ENCODE peak calls at places on chromosomes 13 and 19, in nine cellular contexts. S, U, H, E, B, Z, M, J and I are unnamed samples.

GRCh38 chr13:62320129-62320724 is 904.6 kb upstream of the PCDH20 start:
- DNase-seq in H (peak; percentile 73), B (no peak), E (no peak), S (no peak), U (no peak), J (peak; percentile 76), Z (no peak), M (peak; percentile 7), I (no peak)

GRCh38 chr13:35512271-35512920 is 35.9 kb upstream of the MAB21L1 start:
- DNase-seq in Z (no peak), E (no peak), U (no peak), H (no peak), M (peak; percentile 95), B (no peak), J (no peak), S (no peak), I (peak; percentile 94)

GRCh38 chr19:29708553-29709439 is 6.3 kb downstream of the C19orf12 start:
- DNase-seq in S (no peak), M (no peak), Z (no peak), U (no peak), H (no peak), E (no peak), J (no peak), B (no peak), I (no peak)

GRCh38 chr19:5893907-5894703 is 9.5 kb downstream of the NDUFA11 start:
- DNase-seq in E (no peak), S (peak; percentile 84), B (no peak), Z (no peak), H (no peak), U (no peak), M (no peak), J (no peak), I (no peak)

GRCh38 chr13:29859971-29860370 is 9.6 kb upstream of the UBL3 start:
- DNase-seq in U (no peak), M (peak; percentile 89), B (peak; percentile 31), J (no peak), Z (no peak), H (no peak), S (no peak), E (no peak), I (peak; percentile 63)

GRCh38 chr13:53010374-53011105 is 18.1 kb upstream of the OLFM4 start:
- DNase-seq in B (no peak), J (no peak), E (no peak), H (no peak), Z (no peak), M (no peak), S (no peak), U (no peak), I (no peak)

GRCh38 chr13:57311009-57311586 is 144.1 kb downstream of the PRR20E start:
- DNase-seq in J (no peak), B (no peak), E (no peak), M (no peak), S (no peak), H (no peak), U (no peak), Z (no peak), I (no peak)

GRCh38 chr13:51803018-51803417 is 945 bp downstream of the DHRS12 start:
- DNase-seq in U (no peak), E (no peak), B (no peak), Z (no peak), M (no peak), S (no peak), H (no peak), J (no peak), I (no peak)

GRCh38 chr19:8499048-8499833 is 3.2 kb downstream of the PRAM1 start:
- DNase-seq in U (no peak), H (no peak), E (no peak), M (no peak), B (no peak), J (no peak), Z (no peak), S (no peak), I (no peak)

GRCh38 chr13:90902255-90902654 is 445.2 kb upstream of the MIR17HG start:
- DNase-seq in E (no peak), U (no peak), Z (no peak), M (no peak), S (no peak), H (no peak), B (no peak), J (no peak), I (no peak)

GRCh38 chr19:48501446-48501960 is 10.1 kb downstream of the LMTK3 start:
- DNase-seq in S (no peak), H (peak; percentile 68), B (peak; percentile 79), U (peak; percentile 53), J (peak; percentile 90), Z (peak; percentile 47), M (no peak), E (no peak), I (no peak)

GRCh38 chr13:23735329-23735728 is 153.9 kb downstream of the MIPEP start:
- DNase-seq in E (no peak), U (no peak), Z (no peak), H (no peak), B (no peak), S (no peak), J (no peak), M (no peak), I (no peak)

GRCh38 chr19:15551183-15552004 is 43.1 kb downstream of the CYP4F22 start:
- DNase-seq in J (peak; percentile 23), Z (peak; percentile 63), M (peak; percentile 31), H (peak; percentile 78), E (peak; percentile 47), S (peak; percentile 36), B (peak; percentile 80), U (peak; percentile 57), I (peak; percentile 17)

GRCh38 chr13:79776538-79776937 is 295.6 kb downstream of the NDFIP2 start:
- DNase-seq in S (no peak), U (no peak), J (no peak), H (no peak), Z (no peak), E (no peak), M (peak; percentile 47), B (no peak), I (no peak)